ENCODE peak calls at places on chromosomes 16 and 17, in four cellular contexts. M is GM10248, Q is RWPE1, X is A549. W is an unnamed sample.

GRCh38 chr16:4599545-4599944 is 15.1 kb downstream of the UBALD1 start:
- DNase-seq in M (no peak), Q (no peak), X (no peak), W (no peak)

GRCh38 chr17:40793800-40794199 is 6.0 kb downstream of the KRT28 start:
- DNase-seq in M (no peak), Q (no peak), X (no peak), W (no peak)

GRCh38 chr16:13969711-13970110 is 49.8 kb downstream of the ERCC4 start:
- DNase-seq in M (no peak), Q (no peak), X (no peak), W (no peak)

GRCh38 chr17:20191066-20191465 is 181.9 kb downstream of the SPECC1 start:
- DNase-seq in M (no peak), Q (peak; percentile 41), X (no peak), W (no peak)

GRCh38 chr16:85625053-85625452 is 11.9 kb downstream of the GSE1 start:
- DNase-seq in M (no peak), Q (no peak), X (no peak), W (no peak)

GRCh38 chr17:11324846-11325420 is 83.9 kb downstream of the SHISA6 start:
- DNase-seq in M (no peak), Q (no peak), X (no peak), W (no peak)

GRCh38 chr17:39737761-39738567 is at the start of gene GRB7:
- DNase-seq in M (no peak), Q (peak; percentile 95), X (peak; percentile 70), W (peak; percentile 23)

GRCh38 chr17:45006927-45007461 is 38.9 kb upstream of the C1QL1 start:
- DNase-seq in M (no peak), Q (no peak), X (no peak), W (no peak)

GRCh38 chr16:83935858-83936255 is 17.2 kb upstream of the OSGIN1 start:
- DNase-seq in M (no peak), Q (no peak), X (no peak), W (no peak)

GRCh38 chr17:67139784-67140665 is 95.7 kb downstream of the CACNG1 start:
- DNase-seq in M (no peak), Q (peak; percentile 42), X (peak; percentile 31), W (no peak)

GRCh38 chr16:53714080-53715050 is 10.4 kb downstream of the FTO start:
- DNase-seq in M (no peak), Q (no peak), X (no peak), W (no peak)

GRCh38 chr16:63157818-63158217 is 1121.6 kb upstream of the CDH8 start:
- DNase-seq in M (no peak), Q (no peak), X (no peak), W (no peak)

GRCh38 chr17:15740570-15741120 is 8.6 kb downstream of the TBC1D26 start:
- DNase-seq in M (no peak), Q (no peak), X (no peak), W (no peak)

DNA sequence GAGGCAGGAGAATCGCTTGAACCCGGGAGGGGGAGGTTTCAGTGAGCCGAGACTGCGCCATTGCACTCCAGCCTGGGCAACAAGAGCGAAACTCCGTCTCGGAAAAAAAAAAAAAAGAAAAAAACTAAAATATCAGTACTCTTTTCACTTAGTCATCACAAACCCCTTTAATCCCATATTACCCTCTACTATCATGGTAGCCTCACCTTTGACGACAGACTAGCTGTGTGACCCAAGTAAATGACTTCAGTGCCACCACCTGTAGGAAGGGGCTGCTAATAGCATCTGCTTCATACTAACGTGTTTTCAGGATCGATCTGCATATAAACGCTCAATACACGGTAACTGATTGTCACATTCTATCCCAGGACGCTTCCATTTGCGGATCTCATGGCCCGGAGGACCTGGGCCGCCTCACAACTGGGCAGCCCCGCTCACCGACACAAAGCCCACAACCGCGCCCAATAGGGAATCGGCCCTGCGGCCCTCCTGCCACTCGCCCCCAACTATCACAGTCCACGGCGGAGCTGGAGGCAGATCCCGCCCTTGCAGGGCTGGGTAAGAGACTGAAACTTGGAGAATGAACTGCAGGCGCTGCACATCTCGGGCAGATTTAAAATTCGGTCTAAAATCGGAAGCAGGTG is 1.1 kb upstream of the ZNF263 start:
- DNase-seq in M (no peak), Q (no peak), X (no peak), W (no peak)
- TF ChIP-seq CTCF in M (no peak), Q (no peak), X (no peak), W (peak; percentile 31)

GRCh38 chr17:74089869-74090464 is 113.5 kb upstream of the RPL38 start:
- DNase-seq in M (peak; percentile 73), Q (no peak), X (peak; percentile 79), W (peak; percentile 83)

GRCh38 chr17:74083321-74083720 is 120.2 kb upstream of the RPL38 start:
- DNase-seq in M (no peak), Q (no peak), X (no peak), W (no peak)

GRCh38 chr17:74086992-74087391 is 116.5 kb upstream of the RPL38 start:
- DNase-seq in M (no peak), Q (no peak), X (no peak), W (no peak)

GRCh38 chr17:74080936-74081335 is 122.5 kb upstream of the RPL38 start:
- DNase-seq in M (no peak), Q (no peak), X (no peak), W (no peak)

DNA sequence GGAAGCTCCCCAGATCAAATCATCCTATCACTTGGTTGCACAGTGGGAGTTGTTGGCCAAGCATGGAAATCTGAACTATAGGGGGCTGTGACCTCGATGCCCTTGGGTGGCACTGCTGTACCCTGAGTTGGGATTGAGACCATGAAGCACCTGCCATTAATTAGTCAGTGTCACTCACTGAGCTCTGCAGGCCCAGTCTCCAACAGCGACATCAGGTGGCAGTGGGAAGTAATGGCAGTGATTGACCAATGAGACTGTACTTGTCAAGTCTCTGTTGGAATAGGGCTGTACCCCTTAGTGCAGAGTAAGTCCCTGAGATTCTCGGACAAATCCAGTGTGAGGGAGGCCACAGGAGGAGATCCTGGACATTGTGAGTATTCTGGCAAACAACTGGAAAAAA is 118.0 kb upstream of the RPL38 start:
- DNase-seq in M (no peak), Q (no peak), X (peak; percentile 57), W (peak; percentile 20)
- TF ChIP-seq CTCF in M (no peak), Q (no peak), X (no peak), W (peak; percentile 24)

GRCh38 chr17:29245401-29245800 is 1.3 kb upstream of the CRYBA1 start:
- DNase-seq in M (no peak), Q (no peak), X (no peak), W (no peak)

GRCh38 chr17:29242051-29242450 is 4.6 kb upstream of the CRYBA1 start:
- DNase-seq in M (no peak), Q (no peak), X (no peak), W (no peak)

GRCh38 chr17:29241015-29241963 is 5.4 kb upstream of the CRYBA1 start:
- DNase-seq in M (no peak), Q (peak; percentile 92), X (peak; percentile 96), W (peak; percentile 30)

GRCh38 chr17:29242790-29243189 is 3.9 kb upstream of the CRYBA1 start:
- DNase-seq in M (no peak), Q (no peak), X (no peak), W (no peak)

GRCh38 chr17:29243792-29244191 is 2.9 kb upstream of the CRYBA1 start:
- DNase-seq in M (peak; percentile 41), Q (no peak), X (peak; percentile 83), W (peak; percentile 20)
- TF ChIP-seq CTCF in M (peak; percentile 46), Q (peak; percentile 30), X (peak; percentile 66), W (peak; percentile 3)

GRCh38 chr17:29196784-29197515 is 16.8 kb upstream of the MYO18A start:
- DNase-seq in M (no peak), Q (no peak), X (no peak), W (no peak)
- TF ChIP-seq CTCF in M (no peak), Q (no peak), X (no peak), W (no peak)

DNA sequence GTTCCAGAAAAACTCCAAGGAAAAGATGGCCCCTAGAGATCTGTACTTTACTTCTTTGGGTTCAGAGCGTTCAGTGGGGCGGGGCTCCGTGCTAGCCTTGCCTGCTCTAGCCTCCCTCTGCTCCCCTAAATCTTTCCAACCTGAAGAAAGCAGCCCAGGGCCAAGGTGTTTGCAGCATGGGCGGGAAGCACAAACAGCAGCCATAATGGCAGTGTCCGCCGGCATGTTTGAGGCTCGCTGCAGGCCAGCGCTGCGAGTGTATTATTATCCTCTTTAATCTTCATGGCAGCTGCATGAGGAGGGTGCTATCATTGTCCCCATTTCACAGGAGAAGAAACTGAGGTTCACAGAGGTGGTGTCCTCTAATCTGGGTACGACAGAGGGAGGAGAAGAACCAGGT is 10.4 kb downstream of the CALB2 start:
- DNase-seq in M (no peak), Q (no peak), X (no peak), W (no peak)
- TF ChIP-seq CTCF in M (no peak), Q (no peak), X (no peak), W (no peak)

DNA sequence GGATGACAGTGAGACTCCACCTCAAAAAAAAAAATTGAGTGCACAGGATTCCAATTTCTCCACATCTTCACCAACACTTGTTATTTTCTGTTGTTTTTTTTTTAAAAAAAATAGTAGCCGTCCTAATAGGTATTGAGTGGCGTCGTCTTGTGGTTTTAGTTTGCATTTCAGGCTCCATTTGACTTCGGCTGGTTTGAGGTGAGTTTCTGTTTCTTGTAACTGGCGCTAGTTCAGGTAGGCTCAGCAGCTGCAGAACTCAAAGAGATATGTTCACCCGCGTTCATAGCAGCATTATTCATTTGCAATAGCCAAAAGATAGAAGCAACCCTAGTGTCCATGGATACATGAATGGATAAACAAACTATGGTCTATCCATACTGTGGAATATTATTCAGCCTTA is 44.7 kb downstream of the TMEM235 start:
- DNase-seq in M (no peak), Q (no peak), X (no peak), W (no peak)
- TF ChIP-seq CTCF in M (no peak), Q (no peak), X (no peak), W (no peak)

GRCh38 chr16:51337662-51338061 is 186.6 kb upstream of the SALL1 start:
- DNase-seq in M (no peak), Q (no peak), X (no peak), W (no peak)
- TF ChIP-seq CTCF in M (no peak), Q (no peak), X (no peak), W (no peak)

W was measured in activated CD8-positive, alpha-beta T cell treated with anti-CD3 and anti-CD28 coated beads for 36 hours.